ENCODE peak calls at places on chromosome 15, in seven cellular contexts. S is astrocyte of the cerebellum, R is foreskin keratinocyte, N is foreskin fibroblast, T is PC-9, M is prostate gland, E is BJ. O is an unnamed sample.

GRCh38 chr15:94526071-94526689 is 294.8 kb downstream of the MCTP2 start:
- DNase-seq in S (no peak), R (no peak), N (no peak), T (peak), M (no peak), E (no peak), O (no peak)

GRCh38 chr15:92068121-92068520 is 214.6 kb downstream of the SLCO3A1 start:
- DNase-seq in S (no peak), R (no peak), N (no peak), T (no peak), M (no peak), E (no peak), O (no peak)

GRCh38 chr15:85761635-85762034 is 33.1 kb downstream of the KLHL25 start:
- DNase-seq in S (peak), R (peak), N (no peak), T (no peak), M (no peak), E (no peak), O (no peak)

GRCh38 chr15:55224892-55225291 is 28.2 kb upstream of the RSL24D1 start:
- DNase-seq in S (no peak), R (no peak), N (no peak), T (no peak), M (no peak), E (no peak), O (no peak)

GRCh38 chr15:67003586-67003985 is 61.8 kb upstream of the SMAD3 start:
- DNase-seq in S (no peak), R (no peak), N (no peak), T (peak), M (no peak), E (no peak), O (no peak)

GRCh38 chr15:78083687-78084358 is 6.3 kb upstream of the TBC1D2B start:
- DNase-seq in S (no peak), R (no peak), N (no peak), T (no peak), M (no peak), E (no peak), O (no peak)

GRCh38 chr15:74519311-74519710 is 21.7 kb upstream of the ARID3B start:
- DNase-seq in S (no peak), R (no peak), N (no peak), T (peak), M (no peak), E (no peak), O (no peak)

GRCh38 chr15:30885814-30886213 is 17.9 kb upstream of the FAN1 start:
- DNase-seq in S (no peak), R (no peak), N (no peak), T (no peak), M (no peak), E (no peak), O (no peak)

GRCh38 chr15:58966698-58967097 is 20.8 kb upstream of the RNF111 start:
- DNase-seq in S (no peak), R (no peak), N (peak), T (no peak), M (no peak), E (no peak), O (no peak)

GRCh38 chr15:70866982-70867644 is 13.2 kb upstream of the LARP6 start:
- DNase-seq in S (no peak), R (no peak), N (no peak), T (no peak), M (no peak), E (no peak), O (no peak)

GRCh38 chr15:29685156-29686078 is 136.9 kb downstream of the TJP1 start:
- DNase-seq in S (no peak), R (no peak), N (peak), T (no peak), M (no peak), E (no peak), O (no peak)

GRCh38 chr15:31484369-31484951 is 157.8 kb downstream of the KLF13 start:
- DNase-seq in S (no peak), R (no peak), N (no peak), T (no peak), M (no peak), E (no peak), O (no peak)

GRCh38 chr15:73575636-73576247 is 57.4 kb downstream of the NPTN start:
- DNase-seq in S (peak), R (peak), N (peak), T (no peak), M (peak), E (peak), O (no peak)

GRCh38 chr15:81308260-81308659 is 15.7 kb downstream of the STARD5 start:
- DNase-seq in S (no peak), R (no peak), N (peak), T (no peak), M (no peak), E (no peak), O (no peak)

GRCh38 chr15:44999105-44999504 is 23.9 kb upstream of the SORD start:
- DNase-seq in S (no peak), R (no peak), N (no peak), T (no peak), M (no peak), E (no peak), O (no peak)

GRCh38 chr15:101240364-101240763 is 11.5 kb downstream of the CHSY1 start:
- DNase-seq in S (no peak), R (no peak), N (no peak), T (no peak), M (no peak), E (no peak), O (no peak)

GRCh38 chr15:73887481-73887880 is 14.1 kb downstream of the TBC1D21 start:
- DNase-seq in S (no peak), R (no peak), N (no peak), T (no peak), M (no peak), E (no peak), O (no peak)

GRCh38 chr15:82554857-82555256 is 14.6 kb upstream of the RPS17 start:
- DNase-seq in S (no peak), R (no peak), N (no peak), T (no peak), M (no peak), E (no peak), O (no peak)

GRCh38 chr15:82750831-82751181 is 41.1 kb upstream of the AP3B2 start:
- DNase-seq in S (no peak), R (no peak), N (no peak), T (peak), M (no peak), E (no peak), O (peak)

DNA sequence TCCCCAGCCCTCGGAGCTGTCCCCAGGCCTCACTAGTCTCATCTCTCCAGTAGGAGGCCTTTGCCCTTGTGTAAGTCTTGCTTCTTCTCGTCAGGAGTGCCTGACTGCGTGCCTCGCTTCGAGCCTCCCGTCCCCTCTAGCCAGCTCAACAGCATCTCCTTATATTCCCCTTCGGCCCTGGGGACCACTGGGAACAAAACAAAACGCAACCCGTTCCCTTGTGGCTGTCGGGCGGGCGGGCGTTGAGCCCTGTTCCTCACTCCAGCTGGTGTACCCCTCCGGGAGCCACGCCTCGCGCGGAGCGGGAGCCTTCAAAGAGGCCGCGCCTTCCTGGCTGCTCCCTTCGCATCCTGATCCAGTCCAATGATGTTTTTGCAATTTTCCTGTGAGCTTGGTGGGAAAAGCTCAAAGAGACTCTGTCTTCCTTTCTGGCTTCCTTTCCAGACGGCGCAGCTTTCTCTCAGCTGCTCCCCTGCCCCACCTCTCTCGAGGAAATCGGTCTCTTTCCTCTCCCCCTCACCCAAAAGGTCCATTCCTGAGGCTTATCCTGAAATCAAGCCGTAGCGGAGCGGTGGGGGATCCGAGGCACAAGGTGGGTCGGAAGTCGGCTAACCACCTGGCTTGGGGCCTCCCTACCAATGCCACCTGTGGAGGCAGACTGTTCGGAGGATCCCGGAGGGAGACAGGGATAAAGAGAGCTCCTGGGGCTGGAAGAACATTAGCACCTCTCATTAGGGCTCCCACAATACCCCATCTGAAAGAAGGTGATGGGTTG is 33.4 kb upstream of the SRP14 start:
- DNase-seq in S (no peak), R (no peak), N (no peak), T (no peak), M (no peak), E (no peak), O (no peak)
- TF ChIP-seq CTCF in S (no peak), R (peak), N (no peak), T (no peak), M (no peak), E (no peak), O (no peak)

DNA sequence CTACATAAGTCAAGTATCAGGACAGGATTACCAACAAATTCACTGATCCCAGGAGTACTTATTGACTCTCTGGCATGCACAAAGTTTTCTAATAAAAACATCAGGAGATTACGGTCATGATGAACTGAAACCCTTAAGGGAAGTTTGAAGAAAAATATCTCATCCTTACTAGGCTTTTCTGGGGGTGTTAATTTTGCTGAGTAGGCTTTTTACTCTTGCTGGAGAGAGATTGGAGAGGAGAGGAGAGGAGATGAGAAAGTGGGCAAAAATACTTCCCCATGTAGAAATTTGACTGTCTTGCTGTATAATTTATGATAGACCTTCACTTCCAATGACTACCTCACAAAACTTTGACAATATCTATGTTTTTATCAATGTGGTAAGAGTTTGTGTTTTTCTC is 43.0 kb upstream of the SLC24A5 start:
- DNase-seq in S (no peak), R (no peak), N (no peak), T (no peak), M (no peak), E (no peak), O (no peak)
- TF ChIP-seq CTCF in S (no peak), R (no peak), N (no peak), T (no peak), M (no peak), E (no peak), O (no peak)

GRCh38 chr15:32898991-32899613 is 181.3 kb downstream of the GREM1 start:
- DNase-seq in S (no peak), R (no peak), N (no peak), T (no peak), M (no peak), E (no peak), O (no peak)

GRCh38 chr15:32898414-32898813 is 180.6 kb downstream of the GREM1 start:
- DNase-seq in S (no peak), R (no peak), N (no peak), T (no peak), M (no peak), E (no peak), O (peak)

GRCh38 chr15:32901995-32902394 is 184.2 kb downstream of the GREM1 start:
- DNase-seq in S (no peak), R (no peak), N (no peak), T (no peak), M (no peak), E (no peak), O (no peak)

GRCh38 chr15:32903591-32903990 is 185.8 kb downstream of the GREM1 start:
- DNase-seq in S (no peak), R (no peak), N (no peak), T (no peak), M (no peak), E (no peak), O (no peak)

DNA sequence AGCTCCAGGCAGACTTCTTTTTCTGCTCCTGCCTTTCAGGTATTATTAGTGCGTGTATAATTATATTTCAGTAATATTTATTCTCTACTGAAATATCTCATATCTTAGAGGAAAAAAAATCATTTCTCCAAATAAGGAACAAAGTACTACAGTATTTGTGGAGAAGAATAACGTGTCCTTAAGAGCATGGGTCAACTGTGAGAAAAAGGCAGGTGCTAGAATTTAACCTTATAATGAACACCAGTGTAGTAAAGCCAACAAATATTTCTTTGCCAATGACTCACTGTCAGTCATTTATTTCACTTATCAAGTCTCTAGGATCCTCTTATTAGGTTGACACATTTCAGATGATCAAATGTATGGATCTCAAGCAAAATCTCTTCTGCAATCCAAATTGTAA is 183.4 kb downstream of the GREM1 start:
- DNase-seq in S (no peak), R (no peak), N (no peak), T (no peak), M (no peak), E (no peak), O (no peak)
- TF ChIP-seq CTCF in S (no peak), R (no peak), N (no peak), T (no peak), M (no peak), E (no peak), O (no peak)

GRCh38 chr15:98085003-98085639 is 124.6 kb downstream of the ARRDC4 start:
- DNase-seq in S (peak), R (no peak), N (peak), T (peak), M (peak), E (no peak), O (peak)

GRCh38 chr15:98083203-98083910 is 122.9 kb downstream of the ARRDC4 start:
- DNase-seq in S (no peak), R (no peak), N (no peak), T (peak), M (no peak), E (no peak), O (no peak)
- TF ChIP-seq CTCF in S (no peak), R (peak), N (no peak), T (no peak), M (no peak), E (no peak), O (no peak)

O was measured in GM13977.